ENCODE peak calls at places on chromosomes 12 and 14, in nine cellular contexts. K is stimulated activated naive CD4-positive, alpha-beta T cell; S is left ventricle myocardium superior; V is stimulated activated CD4-positive, alpha-beta T cell treated with anti-CD3 and anti-CD28 coated beads, Interleukin-12 subunit alpha, Interleukin-12 subunit beta, amount 100 ng/mL, for 4 hours; E is NCI-H345; X is DMS153; P is myocyte; I is A549; D is left lung. H is an unnamed sample.

GRCh38 chr12:1356285-1356684 is 238.1 kb downstream of the FBXL14 start:
- DNase-seq in S (no peak), P (no peak), D (no peak), E (no peak), X (no peak), I (no peak), V (no peak), K (no peak), H (no peak)

GRCh38 chr12:29672580-29672979 is 111.2 kb downstream of the TMTC1 start:
- DNase-seq in P (peak; percentile 66), E (no peak), X (no peak), D (no peak), K (no peak), I (no peak), V (no peak), S (no peak), H (no peak)

GRCh38 chr12:262817-263216 is at the start of gene SLC6A13:
- DNase-seq in S (peak; percentile 35), K (no peak), X (no peak), I (no peak), D (peak; percentile 61), E (no peak), V (no peak), P (peak; percentile 71), H (no peak)

GRCh38 chr14:69107407-69108003 is 45.4 kb downstream of the DCAF5 start:
- DNase-seq in K (peak; percentile 47), S (no peak), E (peak; percentile 66), D (no peak), X (peak; percentile 40), V (no peak), I (peak; percentile 71), P (peak; percentile 72), H (peak; percentile 33)

GRCh38 chr12:127811988-127812387 is 455.0 kb upstream of the TMEM132C start:
- DNase-seq in I (no peak), V (no peak), P (peak; percentile 90), E (no peak), D (no peak), S (peak; percentile 62), X (no peak), K (no peak), H (no peak)

GRCh38 chr14:95545769-95546168 is 10.9 kb downstream of the GLRX5 start:
- DNase-seq in S (no peak), E (no peak), I (peak; percentile 61), P (peak; percentile 45), K (no peak), X (no peak), V (no peak), D (no peak), H (no peak)

GRCh38 chr12:128076188-128076587 is 190.8 kb upstream of the TMEM132C start:
- DNase-seq in E (no peak), P (peak; percentile 53), D (no peak), S (no peak), X (no peak), I (peak; percentile 5), V (no peak), K (no peak), H (no peak)

GRCh38 chr12:109027767-109028166 is 6.9 kb upstream of the SVOP start:
- DNase-seq in I (no peak), P (no peak), D (no peak), V (no peak), X (no peak), S (no peak), K (no peak), E (no peak), H (no peak)

GRCh38 chr12:115895247-115895646 is 382.2 kb downstream of the MED13L start:
- DNase-seq in S (no peak), I (peak; percentile 37), D (no peak), E (no peak), V (no peak), K (no peak), X (no peak), P (no peak), H (no peak)

GRCh38 chr14:64823305-64823985 is 56.3 kb downstream of the SPTB start:
- DNase-seq in P (peak; percentile 72), S (peak; percentile 88), V (peak; percentile 66), I (peak; percentile 78), D (peak; percentile 95), K (peak; percentile 68), X (peak; percentile 61), E (peak; percentile 85), H (peak; percentile 28)

GRCh38 chr12:99954724-99955123 is 30.0 kb downstream of the ANKS1B start:
- DNase-seq in X (no peak), P (no peak), E (no peak), I (no peak), D (no peak), S (no peak), V (no peak), K (no peak), H (no peak)

GRCh38 chr14:105340821-105341408 is 26.4 kb downstream of the PACS2 start:
- DNase-seq in P (peak; percentile 80), S (no peak), I (no peak), E (no peak), V (no peak), X (no peak), D (peak; percentile 67), K (no peak), H (no peak)

GRCh38 chr14:77123381-77124344 is 17.9 kb downstream of the ZDHHC22 start:
- DNase-seq in I (no peak), X (peak; percentile 83), S (peak; percentile 71), P (no peak), D (peak; percentile 79), E (peak; percentile 89), V (no peak), K (no peak), H (peak; percentile 55)

GRCh38 chr14:46048127-46048526 is 603.5 kb downstream of the RPL10L start:
- DNase-seq in I (peak; percentile 35), V (no peak), P (peak; percentile 9), S (no peak), X (no peak), E (no peak), D (no peak), K (no peak), H (no peak)

GRCh38 chr12:118543651-118544050 is 167.3 kb downstream of the SUDS3 start:
- DNase-seq in D (no peak), E (no peak), K (no peak), S (no peak), I (no peak), V (no peak), P (no peak), X (no peak), H (no peak)

GRCh38 chr12:122841544-122842321 is 6.5 kb downstream of the HIP1R start:
- DNase-seq in E (no peak), S (peak; percentile 47), X (no peak), K (no peak), I (no peak), V (no peak), P (peak; percentile 85), D (no peak), H (no peak)

GRCh38 chr14:34078117-34078743 is 127.4 kb upstream of the EGLN3 start:
- DNase-seq in D (no peak), S (no peak), E (no peak), K (no peak), I (peak; percentile 89), P (no peak), X (no peak), V (no peak), H (no peak)

GRCh38 chr14:90453401-90453951 is 56.6 kb downstream of the CALM1 start:
- DNase-seq in S (no peak), I (no peak), X (peak; percentile 17), K (no peak), D (no peak), V (no peak), E (peak; percentile 31), P (no peak), H (no peak)

GRCh38 chr12:49550853-49551252 is 12.0 kb downstream of the KCNH3 start:
- DNase-seq in D (peak; percentile 31), E (no peak), S (no peak), P (no peak), X (no peak), I (no peak), V (no peak), K (no peak), H (no peak)

GRCh38 chr12:58819945-58820344 is 100.4 kb downstream of the LRIG3 start:
- DNase-seq in S (no peak), P (no peak), K (no peak), E (no peak), X (no peak), V (no peak), I (no peak), D (no peak), H (no peak)